ENCODE peak calls at places on chromosomes 4 and X, in five cellular contexts. Y is A549, R is GM23338, Q is K562, V is transverse colon. W is an unnamed sample.

GRCh38 chrX:72023071-72023470 is 108.6 kb downstream of the RTL5 start:
- DNase-seq in Y (no peak), R (no peak), Q (no peak), V (no peak), W (no peak)

GRCh38 chrX:101803451-101803850 is 128.4 kb downstream of the ZMAT1 start:
- DNase-seq in Y (no peak), R (peak), Q (no peak), V (no peak), W (no peak)

GRCh38 chrX:72057331-72057730 is 74.4 kb downstream of the RTL5 start:
- DNase-seq in Y (no peak), R (no peak), Q (no peak), V (no peak), W (no peak)

GRCh38 chr4:155426953-155427352 is 50.2 kb upstream of the MAP9 start:
- DNase-seq in Y (no peak), R (peak), Q (no peak), V (no peak), W (no peak)

GRCh38 chrX:21905209-21905735 is 35.2 kb upstream of the SMS start:
- DNase-seq in Y (no peak), R (peak), Q (no peak), V (no peak), W (no peak)

GRCh38 chrX:41686788-41687187 is 2.0 kb upstream of the GPR34 start:
- DNase-seq in Y (no peak), R (no peak), Q (no peak), V (no peak), W (no peak)

GRCh38 chr4:151219938-151220337 is 57.0 kb upstream of the PRSS48 start:
- DNase-seq in Y (no peak), R (no peak), Q (no peak), V (no peak), W (no peak)

GRCh38 chr4:31051565-31051964 is 331.4 kb downstream of the PCDH7 start:
- DNase-seq in Y (no peak), R (no peak), Q (no peak), V (no peak), W (no peak)

GRCh38 chrX:318739-319578 is at the start of gene GTPBP6:
- DNase-seq in Y (peak), R (peak), Q (peak), V (peak), W (peak)

GRCh38 chr4:12633058-12633651 is 851.0 kb downstream of the RAB28 start:
- DNase-seq in Y (peak), R (peak), Q (peak), V (peak), W (peak)

GRCh38 chr4:165715211-165715610 is 157.8 kb upstream of the TLL1 start:
- DNase-seq in Y (no peak), R (no peak), Q (no peak), V (no peak), W (no peak)

GRCh38 chr4:169649545-169650226 is 29.3 kb downstream of the CLCN3 start:
- DNase-seq in Y (no peak), R (no peak), Q (no peak), V (no peak), W (no peak)

GRCh38 chrX:143663755-143664154 is 27.9 kb upstream of the SLITRK4 start:
- DNase-seq in Y (no peak), R (peak), Q (no peak), V (no peak), W (no peak)

GRCh38 chr4:43882470-43882869 is 566.1 kb downstream of the KCTD8 start:
- DNase-seq in Y (no peak), R (no peak), Q (no peak), V (no peak), W (no peak)

GRCh38 chr4:182141046-182141445 is 102.2 kb upstream of the TENM3 start:
- DNase-seq in Y (no peak), R (peak), Q (no peak), V (no peak), W (no peak)

GRCh38 chr4:125316391-125316780 is 1.6 kb downstream of the FAT4 start:
- DNase-seq in Y (peak), R (peak), Q (no peak), V (peak), W (peak)

GRCh38 chrX:129772796-129773431 is 6.8 kb upstream of the SASH3 start:
- DNase-seq in Y (no peak), R (peak), Q (no peak), V (peak), W (no peak)

GRCh38 chr4:71429106-71429505 is 90.3 kb downstream of the SLC4A4 start:
- DNase-seq in Y (no peak), R (no peak), Q (no peak), V (no peak), W (no peak)

GRCh38 chr4:188682321-188682720 is 543.1 kb downstream of the TRIML1 start:
- DNase-seq in Y (no peak), R (no peak), Q (no peak), V (no peak), W (no peak)

GRCh38 chr4:59748433-59748832 is 1451.7 kb upstream of the ADGRL3 start:
- DNase-seq in Y (no peak), R (no peak), Q (no peak), V (no peak), W (no peak)

GRCh38 chrX:72258174-72258573 is 18.9 kb downstream of the RPS4X start:
- DNase-seq in Y (peak), R (no peak), Q (peak), V (no peak), W (no peak)

GRCh38 chrX:54934058-54934457 is 13.4 kb downstream of the TRO start:
- DNase-seq in Y (no peak), R (no peak), Q (no peak), V (no peak), W (no peak)

GRCh38 chr4:154467886-154468285 is 23.7 kb downstream of the DCHS2 start:
- DNase-seq in Y (no peak), R (no peak), Q (no peak), V (no peak), W (peak)

GRCh38 chr4:140234697-140235060 is 80.7 kb upstream of the MAML3 start:
- DNase-seq in Y (no peak), R (no peak), Q (no peak), V (no peak), W (no peak)

GRCh38 chr4:1735215-1735614 is 13.9 kb downstream of the TACC3 start:
- DNase-seq in Y (no peak), R (no peak), Q (no peak), V (no peak), W (no peak)

GRCh38 chr4:24743931-24744330 is 51.4 kb upstream of the SOD3 start:
- DNase-seq in Y (no peak), R (peak), Q (no peak), V (no peak), W (no peak)

GRCh38 chrX:44675364-44676024 is 132.8 kb upstream of the FUNDC1 start:
- DNase-seq in Y (peak), R (no peak), Q (peak), V (no peak), W (peak)

GRCh38 chr4:10085386-10085785 is 31.2 kb downstream of the WDR1 start:
- DNase-seq in Y (no peak), R (no peak), Q (no peak), V (peak), W (no peak)

GRCh38 chr4:92825186-92825715 is 521.5 kb downstream of the GRID2 start:
- DNase-seq in Y (no peak), R (no peak), Q (no peak), V (no peak), W (peak)

GRCh38 chrX:34655496-34656258 is 1.4 kb downstream of the TMEM47 start:
- DNase-seq in Y (no peak), R (peak), Q (no peak), V (no peak), W (no peak)

GRCh38 chrX:87140800-87141483 is 376.7 kb upstream of the KLHL4 start:
- DNase-seq in Y (no peak), R (no peak), Q (no peak), V (no peak), W (no peak)

GRCh38 chrX:1205681-1206611 is 6.5 kb downstream of the CRLF2 start:
- DNase-seq in Y (peak), R (peak), Q (peak), V (peak), W (peak)

GRCh38 chr4:185838514-185839203 is 26.7 kb upstream of the SORBS2 start:
- DNase-seq in Y (no peak), R (no peak), Q (no peak), V (no peak), W (no peak)

GRCh38 chrX:103343105-103343504 is 13.1 kb downstream of the TCEAL7 start:
- DNase-seq in Y (peak), R (peak), Q (peak), V (peak), W (peak)

GRCh38 chr4:149897784-149898183 is 82.1 kb upstream of the IQCM start:
- DNase-seq in Y (no peak), R (peak), Q (no peak), V (no peak), W (peak)

GRCh38 chr4:42656736-42656985 is 244 bp downstream of the ATP8A1 start:
- DNase-seq in Y (no peak), R (no peak), Q (no peak), V (no peak), W (no peak)

GRCh38 chr4:42656986-42657792 is at the start of gene ATP8A1:
- DNase-seq in Y (peak), R (peak), Q (peak), V (peak), W (peak)

GRCh38 chr4:42654606-42655005 is 2.3 kb downstream of the ATP8A1 start:
- DNase-seq in Y (no peak), R (no peak), Q (no peak), V (no peak), W (peak)

GRCh38 chr4:42655248-42655647 is 1.7 kb downstream of the ATP8A1 start:
- DNase-seq in Y (no peak), R (no peak), Q (no peak), V (no peak), W (no peak)

DNA sequence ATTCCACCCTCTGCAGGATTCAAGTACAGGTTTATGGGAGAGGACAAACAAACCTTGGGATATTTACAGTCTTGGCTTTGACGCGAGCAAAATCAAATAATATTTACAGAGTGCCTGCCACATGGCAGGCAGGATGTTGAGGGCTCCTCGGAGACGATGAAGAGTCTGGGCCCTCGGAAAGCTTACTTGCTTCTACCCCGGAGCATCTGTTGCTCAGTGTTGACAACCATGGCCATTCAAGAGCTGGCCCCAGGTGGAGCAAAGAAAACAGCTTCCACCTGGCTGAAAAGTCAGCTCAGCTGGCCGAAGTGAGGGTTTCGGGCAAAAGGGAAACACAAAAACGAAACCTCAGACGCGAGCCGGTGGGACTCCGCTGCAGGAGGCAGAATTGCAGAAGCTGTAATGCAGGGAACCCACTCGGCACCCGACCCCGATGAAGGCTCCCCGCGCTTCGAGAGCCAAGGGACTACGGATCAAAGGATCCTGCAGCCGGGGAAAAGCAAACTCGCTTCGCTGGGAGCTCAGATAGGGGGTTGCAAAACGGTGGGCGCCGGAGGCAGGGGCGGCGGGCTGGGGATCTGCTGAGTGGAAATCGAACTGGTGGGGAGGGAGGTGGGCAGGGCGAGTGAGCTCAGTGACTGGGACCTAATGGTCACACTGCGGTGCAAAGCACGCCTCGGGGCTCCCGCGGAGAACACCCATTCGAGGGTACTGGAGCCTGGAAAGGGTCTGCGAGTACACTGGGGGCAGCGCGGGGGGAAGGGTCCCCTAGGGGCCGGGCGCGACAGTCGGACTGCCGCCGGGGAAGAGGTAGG is 777 bp downstream of the ATP8A1 start:
- DNase-seq in Y (peak), R (peak), Q (no peak), V (peak), W (no peak)
- H3K27ac ChIP-seq in Y (peak), R (no peak), Q (no peak), V (peak), W (no peak)

DNA sequence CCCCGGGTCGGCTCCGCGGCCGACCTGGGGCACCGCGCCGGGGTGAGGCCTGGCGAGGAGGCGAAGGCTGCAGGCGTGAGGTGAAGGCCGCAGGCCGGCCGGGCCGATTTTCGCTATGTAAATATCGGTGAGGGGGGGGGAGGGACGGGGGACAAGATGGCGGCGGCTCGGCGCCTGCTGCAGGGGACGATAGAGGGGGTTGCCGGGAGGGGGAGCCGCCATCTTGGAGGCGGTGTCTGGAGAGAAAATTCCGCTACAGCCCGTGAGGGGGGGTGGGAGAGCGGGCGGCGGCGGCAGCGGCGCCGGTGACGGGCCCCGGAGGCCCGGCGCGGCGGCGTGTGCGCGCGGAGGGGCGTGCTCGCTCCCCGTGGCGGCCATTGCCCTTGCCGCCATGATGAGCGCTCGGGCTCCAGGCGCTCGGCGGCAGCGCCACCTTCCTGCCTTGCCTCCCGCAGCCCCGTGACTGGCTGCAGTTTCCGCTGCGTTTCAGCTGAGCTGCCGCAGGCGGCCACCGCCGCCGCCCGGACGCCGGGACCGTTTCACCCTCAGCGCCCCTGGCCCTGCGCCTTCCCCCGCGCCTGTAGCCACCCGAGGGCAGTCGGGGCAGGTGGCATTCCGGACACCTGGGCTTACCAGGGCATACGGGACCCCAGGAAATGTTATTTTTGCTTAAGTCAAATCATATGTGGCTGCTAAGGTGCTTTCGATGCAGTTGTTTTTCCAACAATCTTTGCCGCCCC is 692 bp downstream of the ZFX start:
- DNase-seq in Y (peak), R (peak), Q (peak), V (peak), W (peak)
- TF ChIP-seq CTCF in Y (peak), R (peak), Q (peak), V (peak), W (peak)

DNA sequence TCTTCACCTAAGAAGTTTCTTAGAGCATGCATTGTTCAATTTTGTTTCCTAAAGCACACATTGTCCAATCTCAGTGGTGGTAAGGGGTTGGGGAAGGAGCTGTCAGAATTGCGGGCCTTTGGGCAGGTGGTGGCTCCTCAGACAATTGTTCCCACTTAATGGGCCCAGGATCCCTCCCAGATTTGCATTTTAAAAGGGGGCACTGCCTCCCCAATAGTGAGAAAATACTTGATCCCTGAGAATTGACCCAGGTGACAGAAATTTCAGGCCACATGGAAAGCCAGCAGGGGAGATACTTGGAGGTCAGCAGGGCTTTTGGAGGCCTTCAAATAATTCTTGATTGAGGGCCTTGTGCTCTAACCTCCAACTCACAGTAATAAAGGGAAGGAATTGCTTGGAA is 217.1 kb downstream of the ZNF674 start:
- DNase-seq in Y (no peak), R (peak), Q (no peak), V (no peak), W (no peak)
- H3K27ac ChIP-seq in Y (peak), R (peak), Q (no peak), V (peak), W (peak)

GRCh38 chr4:56112377-56112776 is 163.6 kb downstream of the CEP135 start:
- DNase-seq in Y (no peak), R (peak), Q (no peak), V (no peak), W (no peak)
- TF ChIP-seq CTCF in Y (no peak), R (peak), Q (no peak), V (no peak), W (no peak)

GRCh38 chrX:13094780-13095425 is 50.5 kb upstream of the FAM9C start:
- DNase-seq in Y (no peak), R (no peak), Q (no peak), V (no peak), W (no peak)
- H3K27ac ChIP-seq in Y (peak), R (no peak), Q (no peak), V (peak), W (no peak)

GRCh38 chrX:153636716-153637115 is 10.3 kb upstream of the DUSP9 start:
- DNase-seq in Y (no peak), R (no peak), Q (no peak), V (no peak), W (no peak)

GRCh38 chrX:153635388-153635787 is 11.6 kb upstream of the DUSP9 start:
- DNase-seq in Y (no peak), R (no peak), Q (no peak), V (no peak), W (no peak)

GRCh38 chrX:153637121-153638040 is 9.6 kb upstream of the DUSP9 start:
- DNase-seq in Y (no peak), R (no peak), Q (no peak), V (no peak), W (no peak)

GRCh38 chrX:153634832-153635231 is 12.2 kb upstream of the DUSP9 start:
- DNase-seq in Y (no peak), R (no peak), Q (no peak), V (no peak), W (no peak)

GRCh38 chrX:153635788-153636668 is 11.0 kb upstream of the DUSP9 start:
- DNase-seq in Y (peak), R (peak), Q (peak), V (no peak), W (no peak)
- TF ChIP-seq CTCF in Y (peak), R (peak), Q (peak), V (no peak), W (no peak)

GRCh38 chr4:118760493-118760892 is 75.3 kb downstream of the METTL14 start:
- DNase-seq in Y (no peak), R (no peak), Q (no peak), V (no peak), W (no peak)
- H3K27ac ChIP-seq in Y (no peak), R (no peak), Q (no peak), V (peak), W (no peak)

DNA sequence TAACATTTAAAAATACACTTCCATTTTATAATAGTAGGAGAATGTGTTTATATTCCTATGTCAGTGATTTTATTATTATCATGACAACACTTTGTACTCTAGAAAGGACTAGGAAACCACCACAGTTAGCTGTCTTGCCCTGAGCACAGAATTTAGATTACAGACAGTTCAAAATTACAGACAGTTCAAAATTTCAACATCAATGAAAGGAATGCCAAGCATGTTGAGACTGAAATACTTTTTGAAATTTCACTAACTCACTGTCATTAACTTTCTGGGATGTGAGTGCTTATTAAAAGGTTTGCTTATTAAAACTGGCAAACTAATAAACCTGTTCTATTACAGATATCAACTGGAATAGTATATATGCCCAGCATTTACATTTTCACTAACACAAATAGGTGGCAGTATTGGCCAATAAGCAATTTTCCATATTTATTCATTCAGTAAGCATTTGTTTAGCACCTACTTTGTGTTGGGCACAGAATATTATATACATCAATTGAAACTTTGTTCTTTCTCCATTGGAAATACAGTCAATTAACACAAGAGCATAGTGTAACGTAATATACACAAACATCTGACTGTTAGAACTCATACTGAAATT is 179.4 kb downstream of the FBXW7 start:
- DNase-seq in Y (no peak), R (no peak), Q (no peak), V (no peak), W (no peak)
- TF ChIP-seq CTCF in Y (peak), R (no peak), Q (no peak), V (no peak), W (peak)

GRCh38 chr4:54525602-54526001 is 132.2 kb upstream of the KIT start:
- DNase-seq in Y (no peak), R (no peak), Q (no peak), V (no peak), W (peak)
- H3K27ac ChIP-seq in Y (no peak), R (no peak), Q (no peak), V (no peak), W (no peak)

GRCh38 chr4:6705638-6706037 is 4.0 kb downstream of the MRFAP1L1 start:
- DNase-seq in Y (no peak), R (no peak), Q (no peak), V (no peak), W (no peak)

GRCh38 chr4:6703786-6704185 is 5.9 kb downstream of the MRFAP1L1 start:
- DNase-seq in Y (no peak), R (no peak), Q (no peak), V (no peak), W (no peak)

GRCh38 chr4:6702761-6703160 is 6.9 kb downstream of the MRFAP1L1 start:
- DNase-seq in Y (no peak), R (no peak), Q (no peak), V (no peak), W (no peak)

GRCh38 chr4:6699903-6700302 is 6.2 kb downstream of the S100P start:
- DNase-seq in Y (no peak), R (no peak), Q (no peak), V (no peak), W (no peak)

DNA sequence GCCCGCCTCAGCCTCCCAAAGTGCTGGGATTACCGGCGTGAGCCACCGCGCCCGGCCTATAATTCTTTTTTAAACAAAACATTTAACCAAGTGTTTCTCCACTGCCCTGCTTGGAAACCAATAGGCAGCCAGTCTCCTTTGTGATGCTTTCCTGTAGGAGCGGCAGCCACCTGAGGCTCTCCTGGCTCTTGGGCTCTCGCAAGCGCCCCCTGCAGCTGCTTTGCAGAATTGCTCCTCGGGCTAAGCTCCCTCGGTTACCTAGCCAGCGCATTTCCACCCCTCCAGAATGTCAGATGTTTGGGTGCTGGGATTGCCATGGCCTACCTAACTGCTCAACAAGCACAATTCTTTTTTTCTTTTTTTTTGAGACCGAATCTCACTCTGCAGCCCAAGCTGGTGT is 7.7 kb downstream of the S100P start:
- DNase-seq in Y (no peak), R (peak), Q (peak), V (no peak), W (no peak)
- TF ChIP-seq CTCF in Y (no peak), R (peak), Q (peak), V (peak), W (no peak)

W was measured in RWPE1.